ENCODE peak calls at places on chromosomes 16 and 17, in six cellular contexts. O, X, R, A, W and I are unnamed samples.

GRCh38 chr16:86604436-86605220 is 26.3 kb downstream of the FOXL1 start:
- DNase-seq in O (no peak), X (no peak), R (no peak), A (no peak), W (no peak), I (no peak)

GRCh38 chr17:63537991-63538692 is 12.1 kb upstream of the DCAF7 start:
- DNase-seq in O (peak; percentile 4), X (no peak), R (no peak), A (no peak), W (peak; percentile 41), I (no peak)

GRCh38 chr17:27751622-27752490 is 48.5 kb downstream of the NOS2 start:
- DNase-seq in O (no peak), X (no peak), R (no peak), A (no peak), W (no peak), I (no peak)

GRCh38 chr17:78940708-78941107 is 15.5 kb upstream of the TIMP2 start:
- DNase-seq in O (no peak), X (no peak), R (no peak), A (peak; percentile 55), W (no peak), I (peak; percentile 33)

GRCh38 chr16:12538667-12539081 is 265.0 kb downstream of the CPPED1 start:
- DNase-seq in O (peak; percentile 44), X (no peak), R (no peak), A (no peak), W (no peak), I (no peak)

GRCh38 chr17:77494664-77495435 is 354.1 kb downstream of the SEC14L1 start:
- DNase-seq in O (peak; percentile 68), X (no peak), R (peak; percentile 79), A (peak; percentile 54), W (peak; percentile 84), I (peak; percentile 79)

GRCh38 chr17:65584604-65585521 is 23.4 kb upstream of the AXIN2 start:
- DNase-seq in O (peak; percentile 58), X (no peak), R (no peak), A (peak; percentile 11), W (no peak), I (no peak)

GRCh38 chr17:69684251-69684650 is 269.8 kb downstream of the MAP2K6 start:
- DNase-seq in O (no peak), X (no peak), R (no peak), A (no peak), W (no peak), I (no peak)

GRCh38 chr16:3283525-3284447 is 495 bp downstream of the ZNF263 start:
- DNase-seq in O (no peak), X (no peak), R (peak; percentile 39), A (no peak), W (no peak), I (peak; percentile 10)

GRCh38 chr17:79777844-79778503 is at the start of gene CBX2:
- DNase-seq in O (peak; percentile 53), X (no peak), R (peak; percentile 67), A (peak; percentile 34), W (peak; percentile 79), I (peak; percentile 60)

GRCh38 chr17:53949473-53950090 is 126.9 kb downstream of the KIF2B start:
- DNase-seq in O (no peak), X (no peak), R (no peak), A (no peak), W (no peak), I (no peak)

GRCh38 chr16:19783363-19783762 is 65.3 kb downstream of the IQCK start:
- DNase-seq in O (no peak), X (no peak), R (no peak), A (no peak), W (no peak), I (no peak)

GRCh38 chr17:77403854-77404253 is 263.1 kb downstream of the SEC14L1 start:
- DNase-seq in O (no peak), X (no peak), R (no peak), A (no peak), W (no peak), I (no peak)

GRCh38 chr17:918102-918740 is 61.4 kb downstream of the NXN start:
- DNase-seq in O (peak; percentile 47), X (no peak), R (no peak), A (no peak), W (peak; percentile 32), I (no peak)

DNA sequence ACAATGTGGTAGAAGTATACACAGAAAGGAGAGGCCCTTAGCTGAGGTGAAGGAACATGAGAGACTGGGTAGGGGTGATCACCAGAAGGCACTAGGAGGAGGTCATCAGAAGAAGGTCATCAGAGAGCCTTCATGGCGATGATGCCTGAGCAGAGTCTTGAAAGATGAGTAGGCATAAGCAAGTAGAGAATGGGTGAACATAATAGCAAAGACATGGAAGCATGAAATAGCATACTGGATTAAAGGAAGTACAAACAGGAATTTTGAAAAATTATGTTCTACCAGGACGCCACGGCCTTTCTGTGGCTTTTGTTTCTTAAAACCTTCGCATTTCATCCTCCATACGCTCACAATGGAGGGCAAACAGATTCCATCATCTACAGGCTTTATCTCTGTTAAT is 2.9 kb downstream of the IKZF3 start:
- DNase-seq in O (no peak), X (no peak), R (no peak), A (no peak), W (no peak), I (no peak)
- H3K4me3 ChIP-seq in O (no peak overlapping the region), X (no peak overlapping the region), R (no peak overlapping the region), A (no peak overlapping the region), W (no peak overlapping the region), I (no peak overlapping the region)

DNA sequence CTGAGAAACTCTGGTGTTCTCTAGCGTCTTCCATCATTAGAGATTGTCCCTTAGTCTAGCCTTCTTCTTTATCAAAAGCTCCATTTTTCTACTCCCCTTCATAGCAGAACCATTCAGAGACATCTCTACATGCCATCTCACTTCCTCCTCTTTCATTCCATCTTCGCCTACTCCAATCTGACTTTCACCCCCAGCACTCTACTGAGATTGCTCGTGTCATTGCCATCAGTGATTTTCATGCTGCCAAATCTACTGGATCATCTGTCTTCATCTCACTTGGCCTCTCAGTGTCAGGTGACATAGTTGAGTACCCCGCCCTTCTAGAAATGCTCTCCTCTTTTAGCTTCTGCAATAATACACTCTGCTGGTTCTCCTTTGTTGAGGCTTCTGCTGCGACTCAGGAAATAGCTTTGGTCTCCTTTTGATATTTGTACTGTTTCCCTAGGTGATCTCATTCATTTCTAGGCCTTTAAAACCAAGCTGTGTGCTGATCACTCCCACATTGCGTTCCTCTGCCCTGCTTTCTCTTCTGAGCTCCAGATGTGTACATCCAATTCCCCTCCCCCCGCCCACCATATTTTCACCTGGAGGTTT is 119.1 kb downstream of the FTO start:
- DNase-seq in O (peak; percentile 50), X (no peak), R (no peak), A (no peak), W (no peak), I (peak; percentile 69)
- TF ChIP-seq CTCF in O (no peak), X (no peak), R (no peak), A (no peak), W (no peak), I (no peak)

DNA sequence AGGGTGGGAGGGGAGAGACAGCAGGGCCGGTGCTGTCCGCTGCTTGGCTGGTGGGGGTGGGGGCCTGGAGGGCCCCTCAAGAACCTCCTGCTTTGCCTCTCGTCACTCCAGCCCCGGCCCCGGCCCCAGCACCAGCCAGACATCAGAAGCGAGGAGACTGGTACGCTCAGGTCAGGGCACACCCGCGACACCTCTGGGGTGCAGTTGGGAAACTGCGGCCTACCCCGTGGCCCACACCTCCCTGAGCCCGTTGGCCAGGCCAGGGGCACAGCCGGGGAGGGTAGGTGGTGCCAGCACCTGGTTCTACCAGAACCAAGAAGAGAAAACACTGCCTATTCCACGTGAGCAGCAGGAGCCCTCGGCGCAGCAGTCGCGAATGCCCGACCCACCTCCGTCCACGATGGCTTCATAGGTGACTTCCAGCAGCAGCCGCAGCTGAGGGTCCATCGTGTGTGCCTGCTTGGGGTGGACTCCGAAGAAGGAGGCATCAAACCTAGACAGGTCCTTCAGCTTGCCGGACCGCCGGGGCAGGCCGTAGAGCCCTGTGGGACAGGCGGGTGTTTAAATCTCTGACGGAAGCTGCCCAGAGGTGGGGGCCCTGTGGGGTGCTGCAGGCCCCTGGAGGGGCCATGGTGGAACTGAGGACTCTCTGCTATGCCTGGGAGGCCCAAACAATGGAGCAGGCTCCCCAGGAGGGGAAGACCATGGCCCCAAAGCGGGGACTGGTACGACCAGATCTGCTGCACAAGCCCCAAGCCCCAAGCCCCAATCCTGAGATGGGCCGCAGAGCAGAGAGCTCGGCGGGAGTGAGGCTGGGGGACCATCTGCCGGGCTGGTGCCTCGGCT is 2.9 kb downstream of the FASN start:
- DNase-seq in O (no peak), X (no peak), R (no peak), A (no peak), W (no peak), I (no peak)
- H3K4me3 ChIP-seq in O (no peak overlapping the region), X (no peak overlapping the region), R (no peak overlapping the region), A (peak overlapping the region; percentile 81), W (peak overlapping the region; percentile 80), I (peak overlapping the region; percentile 72)

GRCh38 chr16:10919003-10919351 is 23.3 kb downstream of the DEXI start:
- DNase-seq in O (no peak), X (no peak), R (no peak), A (no peak), W (no peak), I (no peak)
- TF ChIP-seq CTCF in O (no peak), X (no peak), R (no peak), A (no peak), W (no peak), I (no peak)

DNA sequence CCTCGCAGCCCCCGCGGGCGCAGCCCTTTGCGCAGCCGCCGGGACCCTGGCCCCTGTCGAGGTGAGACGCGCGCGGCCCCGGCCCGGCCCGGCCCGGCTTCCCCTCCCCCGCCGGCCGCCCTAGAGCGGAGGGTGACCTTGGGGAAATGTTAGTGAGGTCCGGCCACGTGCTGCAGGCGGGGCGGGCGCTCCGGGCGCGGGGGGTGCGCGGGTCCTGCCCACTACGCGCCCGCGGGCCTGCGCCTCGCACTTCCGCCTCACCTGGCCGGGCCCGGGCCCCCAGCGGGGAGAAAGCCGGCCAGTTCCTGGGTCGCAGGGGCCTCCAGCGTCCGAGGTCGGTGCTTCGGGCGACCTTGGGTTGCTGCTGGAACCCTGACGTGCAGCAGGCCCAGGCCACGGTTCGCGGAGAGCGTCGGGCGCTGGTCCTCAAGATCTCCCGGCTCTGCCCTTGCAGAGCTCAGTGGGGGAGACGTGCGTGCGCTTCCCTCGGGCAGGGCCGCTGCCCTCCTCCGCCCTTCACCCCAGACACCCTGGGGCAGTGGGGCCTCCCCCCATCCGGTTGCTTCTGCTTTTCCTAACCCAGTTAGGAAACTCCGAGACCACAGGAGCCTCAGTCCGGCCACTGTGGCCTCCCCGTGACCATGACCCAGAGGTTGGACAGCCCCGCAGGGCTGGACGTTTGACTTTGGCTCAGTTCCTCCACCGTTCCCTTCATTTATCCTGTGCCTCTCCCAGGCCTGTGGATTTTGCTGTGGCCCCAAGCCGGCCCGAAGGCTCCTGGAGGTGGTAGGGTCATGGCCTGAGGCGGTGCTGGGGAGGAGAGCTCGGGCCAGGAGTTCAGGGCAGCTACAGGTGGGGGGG is 791 bp downstream of the MCRIP2 start:
- DNase-seq in O (no peak), X (no peak), R (peak; percentile 72), A (no peak), W (peak; percentile 85), I (no peak)
- H3K4me3 ChIP-seq in O (peak overlapping the region; percentile 77), X (peak overlapping the region; percentile 86), R (peak overlapping the region; percentile 73), A (peak overlapping the region; percentile 53), W (peak overlapping the region; percentile 86), I (peak overlapping the region; percentile 70)

GRCh38 chr16:81767987-81768592 is 11.0 kb upstream of the PLCG2 start:
- DNase-seq in O (no peak), X (no peak), R (no peak), A (no peak), W (no peak), I (no peak)
- TF ChIP-seq CTCF in O (no peak), X (no peak), R (no peak), A (no peak), W (no peak), I (no peak)